ENCODE peak calls at places on chromosomes 16 and 17, in seven cellular contexts. Z is PC-9, A is AG04450, W is GM12878, D is neural progenitor cell, N is upper lobe of right lung, H is pancreas. T is an unnamed sample. For H3K27me3, the result is how much of the 10 kb centered on the place peaks cover.

GRCh38 chr16:86319871-86320270 is 190.5 kb upstream of the FOXF1 start:
- DNase-seq in N (no peak), D (no peak), Z (no peak), A (no peak), W (no peak), H (no peak), T (no peak)

GRCh38 chr17:80766290-80766689 is 221.7 kb downstream of the RPTOR start:
- DNase-seq in D (no peak), A (no peak), N (no peak), Z (no peak), H (no peak), W (no peak), T (no peak)

GRCh38 chr17:45314761-45315549 is 1.9 kb downstream of the MAP3K14 start:
- DNase-seq in W (no peak), A (no peak), Z (no peak), D (no peak), H (no peak), N (no peak), T (no peak)

GRCh38 chr16:85816159-85816558 is 16.7 kb downstream of the COX4I1 start:
- DNase-seq in D (no peak), Z (no peak), A (no peak), H (no peak), N (peak), W (no peak), T (no peak)

GRCh38 chr17:80647746-80648145 is 103.1 kb downstream of the RPTOR start:
- DNase-seq in D (no peak), N (no peak), Z (no peak), H (no peak), A (peak), W (no peak), T (no peak)

GRCh38 chr17:51997723-51998122 is 160.8 kb downstream of the CA10 start:
- DNase-seq in A (no peak), H (no peak), D (no peak), Z (no peak), N (no peak), W (no peak), T (no peak)

GRCh38 chr16:27924411-27925118 is 138.9 kb downstream of the GSG1L start:
- DNase-seq in D (peak), N (no peak), H (no peak), Z (no peak), A (no peak), W (no peak), T (no peak)

GRCh38 chr17:63675607-63676539 is 24.1 kb downstream of the LIMD2 start:
- DNase-seq in N (peak), Z (peak), A (peak), D (no peak), W (no peak), H (peak), T (peak)

GRCh38 chr17:77186141-77186604 is 45.4 kb downstream of the SEC14L1 start:
- DNase-seq in H (no peak), A (no peak), D (no peak), W (no peak), N (no peak), Z (no peak), T (peak)

GRCh38 chr17:927611-928461 is 51.7 kb downstream of the NXN start:
- DNase-seq in Z (peak), H (no peak), N (no peak), W (no peak), D (peak), A (peak), T (no peak)

GRCh38 chr17:2694381-2695242 is 17.0 kb downstream of the CLUH start:
- DNase-seq in A (no peak), H (peak), N (peak), Z (no peak), D (no peak), W (no peak), T (no peak)

GRCh38 chr16:15879255-15879804 is 9.1 kb downstream of the CEP20 start:
- DNase-seq in W (no peak), N (no peak), Z (peak), H (no peak), D (no peak), A (peak), T (no peak)

GRCh38 chr17:16986391-16986790 is 14.5 kb upstream of the TNFRSF13B start:
- DNase-seq in A (peak), D (no peak), H (no peak), W (no peak), Z (no peak), N (no peak), T (no peak)

GRCh38 chr17:73278465-73279453 is 17.1 kb upstream of the CPSF4L start:
- DNase-seq in H (no peak), W (no peak), N (no peak), D (no peak), A (no peak), Z (no peak), T (peak)

GRCh38 chr17:17201907-17202306 is 4.2 kb downstream of the PLD6 start:
- DNase-seq in D (no peak), H (no peak), W (no peak), N (no peak), A (no peak), Z (no peak), T (peak)

GRCh38 chr17:11366451-11366850 is 125.4 kb downstream of the SHISA6 start:
- DNase-seq in Z (no peak), W (no peak), H (no peak), D (no peak), A (no peak), N (no peak), T (no peak)

GRCh38 chr17:66755101-66755943 is 79.6 kb upstream of the CACNG5 start:
- DNase-seq in D (no peak), W (no peak), N (no peak), H (no peak), Z (no peak), A (no peak), T (no peak)

DNA sequence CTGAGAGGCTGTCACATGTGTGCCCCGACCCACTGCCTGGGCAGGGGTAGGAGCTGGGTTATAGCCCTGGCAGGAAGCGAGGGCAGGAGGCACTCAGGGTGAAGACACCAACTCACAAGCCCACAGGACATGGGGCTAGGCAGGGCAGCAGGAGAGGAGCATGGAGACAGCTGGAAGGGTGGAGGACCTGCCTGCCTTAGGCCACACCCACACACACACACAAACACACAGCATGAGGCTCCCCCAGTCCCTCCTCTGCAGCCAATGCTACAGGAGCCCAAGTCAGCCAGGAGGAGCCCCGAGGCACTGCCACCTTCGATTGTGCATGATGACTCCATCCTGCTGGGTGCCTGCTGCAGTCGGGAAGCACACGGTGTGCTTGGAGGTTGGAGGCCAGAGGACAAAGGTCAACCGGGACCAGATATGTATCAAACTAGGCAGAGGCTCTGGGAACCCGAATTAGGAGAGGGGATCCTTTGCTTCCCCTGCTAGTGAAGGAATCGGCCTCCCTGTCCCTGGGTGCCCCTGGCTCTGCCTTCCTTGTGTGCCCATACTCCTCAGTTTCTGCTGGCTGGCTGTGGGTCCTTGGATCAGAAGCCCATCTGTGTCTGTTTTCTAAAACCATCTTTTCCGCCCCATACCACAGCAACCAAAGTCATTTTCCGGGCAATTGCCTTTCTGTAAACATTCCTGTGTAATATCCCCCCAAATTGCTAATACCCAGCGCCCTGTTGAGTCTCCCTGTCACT is 20.5 kb downstream of the SRCIN1 start:
- DNase-seq in H (no peak), N (no peak), Z (peak), A (no peak), D (peak), W (no peak), T (no peak)
- H3K27me3 ChIP-seq in H (under half), N (half or more), Z (under half), A (half or more), D (under half), W (under half), T (under half)

DNA sequence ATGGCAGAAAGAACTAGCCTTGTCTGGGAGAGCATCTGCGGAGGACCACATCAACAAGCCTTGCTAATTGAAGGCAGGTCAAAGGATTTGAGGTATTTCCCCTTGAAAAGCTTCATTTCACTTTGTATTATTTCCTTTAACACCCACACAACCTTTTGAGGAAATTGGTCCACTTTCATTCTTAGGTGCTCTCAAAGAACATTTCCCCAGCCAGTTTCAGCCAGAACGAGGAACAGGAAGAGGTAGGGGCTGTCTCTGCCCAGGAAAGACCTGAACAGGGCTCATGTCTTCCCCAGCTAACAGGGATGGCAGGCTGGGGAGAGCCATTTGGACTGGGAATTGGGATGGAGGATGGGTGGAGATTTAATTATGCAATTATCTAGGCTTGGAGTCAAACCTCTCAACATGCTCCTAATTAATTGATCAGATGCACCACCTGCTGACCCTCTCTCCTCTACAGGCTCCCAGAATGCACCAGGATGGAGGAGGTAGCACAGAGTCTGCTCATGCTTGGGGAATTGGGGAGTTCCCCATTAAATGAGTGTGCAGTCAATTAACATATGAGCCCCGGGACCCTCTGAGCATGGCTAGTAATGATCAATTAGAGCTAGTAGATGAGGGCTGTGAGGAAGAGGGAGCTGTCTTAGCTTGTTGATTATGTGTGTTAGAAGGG is 84.6 kb downstream of the GP2 start:
- DNase-seq in H (no peak), N (no peak), A (no peak), W (no peak), D (no peak), Z (no peak), T (no peak)
- H3K4me3 ChIP-seq in H (no peak), N (no peak), A (no peak), W (no peak), D (no peak), Z (no peak), T (no peak)

DNA sequence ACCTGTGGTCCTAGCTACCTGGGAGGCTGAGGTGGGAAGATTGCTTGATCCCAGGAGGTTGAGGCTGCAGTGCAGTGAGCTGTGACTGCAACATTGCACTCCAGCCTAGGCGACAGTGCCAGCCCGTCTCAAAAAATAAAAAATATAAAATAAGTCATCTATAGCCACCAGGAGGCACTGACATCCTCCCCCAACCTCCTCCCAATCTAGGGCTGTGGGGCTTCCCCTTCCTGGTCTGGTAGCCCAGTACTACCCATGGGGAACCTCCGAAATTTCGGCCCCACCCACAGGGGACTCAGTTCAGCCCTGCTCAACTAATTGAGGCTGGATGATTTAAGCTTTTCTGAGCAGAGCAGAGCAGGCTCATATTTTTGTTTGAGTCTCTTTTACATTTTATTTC is 3.2 kb downstream of the ZSCAN10 start:
- DNase-seq in A (no peak), N (no peak), W (no peak), H (no peak), D (no peak), Z (no peak), T (peak)
- TF ChIP-seq CTCF in A (no peak), N (peak), W (peak), H (no peak), D (no peak), Z (peak), T (no peak)

GRCh38 chr16:50841081-50841886 is 99.4 kb downstream of the CYLD start:
- DNase-seq in N (no peak), Z (no peak), H (no peak), W (no peak), A (no peak), D (peak), T (no peak)
- H3K27me3 ChIP-seq in N (under half), Z (under half), H (under half), W (under half), A (under half), D (under half), T (under half)

DNA sequence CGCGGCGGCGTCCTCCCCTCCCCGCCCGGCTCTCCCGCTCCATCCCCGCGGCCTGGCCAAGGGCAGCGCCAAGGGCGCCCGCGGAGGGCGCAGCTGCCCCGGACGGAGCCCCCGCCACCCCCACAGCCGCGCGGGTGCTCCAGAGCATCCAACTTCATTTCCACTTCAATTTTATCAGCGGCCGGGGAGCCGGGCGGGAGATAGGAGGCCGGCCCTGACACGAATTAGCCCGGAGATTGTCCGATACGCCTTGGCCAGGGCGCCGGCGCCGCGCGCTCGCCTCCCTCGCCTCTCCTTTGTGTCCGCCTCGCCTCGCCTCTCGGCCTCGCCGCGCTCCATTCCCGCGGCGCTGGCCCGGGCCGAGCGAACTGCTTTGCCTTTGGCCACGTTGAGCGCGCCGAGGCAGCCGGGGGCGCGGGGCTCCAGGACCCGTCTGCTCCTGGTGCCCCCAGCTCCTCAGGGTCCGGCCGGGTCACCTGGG is 129.1 kb upstream of the LHX1 start:
- DNase-seq in H (no peak), D (peak), N (no peak), W (no peak), Z (no peak), A (no peak), T (no peak)
- H3K4me3 ChIP-seq in H (no peak), D (peak), N (no peak), W (no peak), Z (no peak), A (no peak), T (no peak)

GRCh38 chr17:75589919-75590303 is 2.3 kb downstream of the MYO15B start:
- DNase-seq in D (no peak), W (no peak), Z (no peak), H (no peak), A (no peak), N (peak), T (no peak)
- TF ChIP-seq CTCF in D (no peak), W (no peak), Z (no peak), H (no peak), A (no peak), N (no peak), T (no peak)

GRCh38 chr16:63904182-63904581 is 1217.7 kb downstream of the CDH11 start:
- DNase-seq in W (no peak), Z (no peak), D (no peak), N (no peak), H (no peak), A (no peak), T (no peak)
- H3K27me3 ChIP-seq in W (under half), Z (under half), D (under half), N (under half), H (under half), A (under half), T (under half)

DNA sequence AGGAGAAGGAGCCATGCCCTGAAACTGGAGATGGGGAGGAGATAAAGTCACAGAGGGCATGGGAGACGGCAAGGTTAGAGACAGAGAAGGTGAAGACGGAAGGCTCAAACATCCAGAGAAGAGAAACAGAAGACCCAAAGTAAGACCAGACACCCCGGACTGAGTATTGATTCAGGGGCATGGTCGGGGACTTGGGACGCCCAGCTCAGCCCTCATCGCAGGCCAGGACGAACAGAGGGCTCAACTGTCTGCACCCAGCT is 1.1 kb downstream of the XYLT1 start:
- DNase-seq in Z (no peak), W (no peak), A (no peak), D (no peak), N (no peak), H (no peak), T (no peak)
- H3K4me3 ChIP-seq in Z (no peak), W (peak), A (peak), D (peak), N (peak), H (peak), T (peak)

GRCh38 chr17:35775039-35775438 is 14.4 kb downstream of the C17orf50 start:
- DNase-seq in A (no peak), N (no peak), W (no peak), Z (no peak), H (no peak), D (no peak), T (no peak)

GRCh38 chr17:35774499-35774898 is 13.8 kb downstream of the C17orf50 start:
- DNase-seq in N (peak), W (no peak), D (no peak), A (no peak), Z (no peak), H (no peak), T (peak)

GRCh38 chr17:35773129-35773528 is 12.4 kb downstream of the C17orf50 start:
- DNase-seq in W (no peak), D (no peak), N (no peak), H (no peak), Z (no peak), A (no peak), T (no peak)

GRCh38 chr17:35775583-35775982 is 14.9 kb downstream of the C17orf50 start:
- DNase-seq in H (no peak), N (no peak), W (no peak), A (no peak), D (no peak), Z (no peak), T (no peak)

GRCh38 chr17:35773674-35774425 is 13.2 kb downstream of the C17orf50 start:
- DNase-seq in H (no peak), D (no peak), A (no peak), Z (no peak), W (no peak), N (peak), T (no peak)
- TF ChIP-seq CTCF in H (no peak), D (no peak), A (no peak), Z (no peak), W (no peak), N (no peak), T (no peak)

GRCh38 chr16:82627811-82628339 is 1.1 kb downstream of the CDH13 start:
- DNase-seq in W (no peak), A (no peak), Z (no peak), H (no peak), N (no peak), D (peak), T (peak)
- H3K27me3 ChIP-seq in W (under half), A (under half), Z (under half), H (under half), N (under half), D (half or more), T (under half)

T was measured in heart right ventricle.